ENCODE peak calls at places on chromosome 18, in seven cellular contexts. Z, V, E, K, R, M and N are unnamed samples.

GRCh38 chr18:42069036-42069435 is 114.0 kb downstream of the PIK3C3 start:
- DNase-seq in Z (no peak), V (no peak), E (no peak), K (no peak), R (no peak), M (no peak), N (no peak)

GRCh38 chr18:76519156-76519549 is 24.1 kb upstream of the ZNF516 start:
- DNase-seq in Z (no peak), V (peak; percentile 65), E (no peak), K (no peak), R (no peak), M (no peak), N (no peak)

GRCh38 chr18:46320928-46321855 is 217.0 kb downstream of the HAUS1 start:
- DNase-seq in Z (no peak), V (no peak), E (no peak), K (no peak), R (no peak), M (no peak), N (no peak)

GRCh38 chr18:46481048-46481846 is 175.8 kb downstream of the LOXHD1 start:
- DNase-seq in Z (no peak), V (peak; percentile 73), E (no peak), K (no peak), R (no peak), M (no peak), N (peak; percentile 71)

GRCh38 chr18:29164020-29164706 is 987.2 kb upstream of the CDH2 start:
- DNase-seq in Z (no peak), V (no peak), E (no peak), K (peak; percentile 56), R (no peak), M (no peak), N (no peak)

GRCh38 chr18:39340418-39340817 is 1774.8 kb upstream of the CELF4 start:
- DNase-seq in Z (no peak), V (no peak), E (no peak), K (no peak), R (no peak), M (no peak), N (no peak)

GRCh38 chr18:65235966-65236634 is 514.7 kb upstream of the CDH7 start:
- DNase-seq in Z (no peak), V (no peak), E (no peak), K (no peak), R (no peak), M (no peak), N (no peak)

GRCh38 chr18:45664824-45665763 is 49.8 kb downstream of the SLC14A2 start:
- DNase-seq in Z (no peak), V (peak; percentile 78), E (peak; percentile 64), K (peak; percentile 88), R (no peak), M (peak; percentile 64), N (peak; percentile 55)

GRCh38 chr18:7205346-7205745 is 25.5 kb upstream of the LRRC30 start:
- DNase-seq in Z (no peak), V (no peak), E (no peak), K (no peak), R (no peak), M (no peak), N (no peak)

GRCh38 chr18:33664528-33664927 is 86.5 kb downstream of the ASXL3 start:
- DNase-seq in Z (no peak), V (no peak), E (no peak), K (no peak), R (no peak), M (no peak), N (no peak)

GRCh38 chr18:13382683-13382989 is 164.1 kb downstream of the LDLRAD4 start:
- DNase-seq in Z (no peak), V (no peak), E (no peak), K (no peak), R (no peak), M (no peak), N (no peak)

GRCh38 chr18:9643549-9643948 is 29.2 kb upstream of the PPP4R1 start:
- DNase-seq in Z (no peak), V (peak; percentile 49), E (no peak), K (peak; percentile 67), R (no peak), M (peak; percentile 85), N (no peak)

GRCh38 chr18:63476666-63477065 is at the start of gene SERPINB5:
- DNase-seq in Z (peak; percentile 94), V (no peak), E (no peak), K (no peak), R (no peak), M (no peak), N (no peak)

GRCh38 chr18:23887035-23887434 is 127.5 kb upstream of the TTC39C start:
- DNase-seq in Z (no peak), V (no peak), E (no peak), K (no peak), R (no peak), M (no peak), N (no peak)

GRCh38 chr18:654601-655000 is 2.9 kb upstream of the TYMS start:
- DNase-seq in Z (no peak), V (no peak), E (no peak), K (no peak), R (no peak), M (no peak), N (no peak)

GRCh38 chr18:36411745-36412168 is 114.2 kb downstream of the FHOD3 start:
- DNase-seq in Z (no peak), V (peak; percentile 66), E (no peak), K (no peak), R (no peak), M (no peak), N (no peak)

GRCh38 chr18:4251873-4252272 is 203.2 kb downstream of the DLGAP1 start:
- DNase-seq in Z (no peak), V (no peak), E (no peak), K (no peak), R (no peak), M (no peak), N (no peak)

GRCh38 chr18:4254840-4255239 is 200.3 kb downstream of the DLGAP1 start:
- DNase-seq in Z (no peak), V (peak; percentile 31), E (no peak), K (no peak), R (no peak), M (no peak), N (no peak)

GRCh38 chr18:4250141-4250540 is 205.0 kb downstream of the DLGAP1 start:
- DNase-seq in Z (no peak), V (no peak), E (no peak), K (no peak), R (no peak), M (no peak), N (no peak)

GRCh38 chr18:4256786-4257417 is 198.2 kb downstream of the DLGAP1 start:
- DNase-seq in Z (no peak), V (no peak), E (no peak), K (no peak), R (no peak), M (no peak), N (no peak)

GRCh38 chr18:4252840-4253239 is 202.3 kb downstream of the DLGAP1 start:
- DNase-seq in Z (no peak), V (no peak), E (no peak), K (no peak), R (no peak), M (no peak), N (no peak)
- H3K4me3 ChIP-seq in Z (no peak overlapping the region), V (no peak overlapping the region), E (no peak overlapping the region), K (no peak overlapping the region), R (no peak overlapping the region), M (no peak overlapping the region), N (no peak overlapping the region)

DNA sequence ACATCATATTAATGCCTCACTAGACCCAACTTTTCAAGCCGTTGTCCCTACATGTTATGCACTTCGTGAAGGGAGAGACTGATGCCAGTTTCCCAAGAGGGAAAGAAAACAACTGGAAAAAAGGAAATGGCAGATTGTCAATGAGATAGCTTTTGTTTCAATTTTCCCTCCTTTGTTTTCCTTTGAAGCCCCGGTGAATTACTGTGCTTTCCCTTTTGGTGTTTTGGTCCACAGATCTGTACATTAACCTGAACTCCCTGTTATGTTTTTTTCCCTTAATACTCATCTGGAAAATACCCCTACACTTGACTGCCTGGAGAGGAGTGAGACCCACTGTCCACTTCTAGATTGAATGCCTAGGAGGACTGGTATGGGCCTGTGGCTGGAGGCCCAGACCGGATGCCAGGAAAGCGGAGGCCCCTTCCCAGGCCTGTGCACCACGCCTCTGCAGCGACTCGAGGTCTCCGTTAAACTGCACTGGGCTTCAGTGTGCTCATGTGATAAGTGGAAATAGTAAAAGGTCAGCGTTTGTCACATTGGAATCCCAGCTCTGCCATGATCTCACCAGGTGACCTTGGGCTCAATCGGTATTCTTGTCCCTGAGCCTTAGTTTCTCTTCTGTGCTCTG is 106.4 kb downstream of the GATA6 start:
- DNase-seq in Z (no peak), V (no peak), E (no peak), K (no peak), R (no peak), M (no peak), N (no peak)
- H3K27me3 ChIP-seq in Z (no peaks in the 10 kb centered on the region), V (peaks cover 5% of the 10 kb centered on the region), E (no peaks in the 10 kb centered on the region), K (no peaks in the 10 kb centered on the region), R (no peaks in the 10 kb centered on the region), M (no peaks in the 10 kb centered on the region), N (no peaks in the 10 kb centered on the region)

GRCh38 chr18:74836296-74837139 is 238.8 kb downstream of the ZNF407 start:
- DNase-seq in Z (no peak), V (peak; percentile 20), E (no peak), K (no peak), R (no peak), M (no peak), N (no peak)

GRCh38 chr18:74841248-74841647 is 243.6 kb downstream of the ZNF407 start:
- DNase-seq in Z (no peak), V (no peak), E (no peak), K (no peak), R (no peak), M (no peak), N (no peak)

GRCh38 chr18:74834424-74835309 is 237.0 kb downstream of the ZNF407 start:
- DNase-seq in Z (no peak), V (no peak), E (no peak), K (no peak), R (no peak), M (no peak), N (no peak)

GRCh38 chr18:74840492-74841167 is 243.0 kb downstream of the ZNF407 start:
- DNase-seq in Z (no peak), V (no peak), E (no peak), K (no peak), R (no peak), M (peak; percentile 42), N (no peak)
- H3K4me3 ChIP-seq in Z (no peak overlapping the region), V (no peak overlapping the region), E (no peak overlapping the region), K (no peak overlapping the region), R (no peak overlapping the region), M (no peak overlapping the region), N (no peak overlapping the region)

GRCh38 chr18:48020337-48021250 is 90.1 kb upstream of the SMAD2 start:
- DNase-seq in Z (no peak), V (no peak), E (no peak), K (peak; percentile 55), R (peak; percentile 20), M (no peak), N (no peak)
- H3K27me3 ChIP-seq in Z (no peaks in the 10 kb centered on the region), V (no peaks in the 10 kb centered on the region), E (no peaks in the 10 kb centered on the region), K (no peaks in the 10 kb centered on the region), R (no peaks in the 10 kb centered on the region), M (no peaks in the 10 kb centered on the region), N (peaks cover 10% of the 10 kb centered on the region)